ENCODE peak calls at places on chromosomes 12 and 14, in six cellular contexts. One of them, this sample, is unnamed.
A peak's percentile ranks its signal among the peaks of the same experiment; 100 is the strongest.

GRCh38 chr12:76471579-76471978 is 88.0 kb downstream of the OSBPL8 start:
- DNase-seq in left lung: no peak
- DNase-seq in osteoblast: no peak
- DNase-seq in CD8-positive, alpha-beta T cell: no peak
- DNase-seq in heart left ventricle: no peak
- DNase-seq in GM23338: no peak
- DNase-seq in this sample: no peak

GRCh38 chr14:99737451-99737951 is 53.4 kb downstream of the CYP46A1 start:
- DNase-seq in heart left ventricle: peak; percentile 81
- DNase-seq in left lung: peak; percentile 88
- DNase-seq in GM23338: no peak
- DNase-seq in osteoblast: peak; percentile 98
- DNase-seq in CD8-positive, alpha-beta T cell: no peak
- DNase-seq in this sample: no peak

GRCh38 chr12:10341892-10342509 is 34.3 kb downstream of the KLRD1 start:
- DNase-seq in left lung: no peak
- DNase-seq in CD8-positive, alpha-beta T cell: no peak
- DNase-seq in GM23338: no peak
- DNase-seq in osteoblast: no peak
- DNase-seq in heart left ventricle: no peak
- DNase-seq in this sample: no peak

GRCh38 chr12:108772896-108773797 is 41.8 kb upstream of the CORO1C start:
- DNase-seq in CD8-positive, alpha-beta T cell: no peak
- DNase-seq in osteoblast: peak; percentile 41
- DNase-seq in heart left ventricle: no peak
- DNase-seq in GM23338: no peak
- DNase-seq in left lung: peak; percentile 2
- DNase-seq in this sample: no peak

GRCh38 chr12:92028039-92028709 is 117.5 kb downstream of the BTG1 start:
- DNase-seq in left lung: no peak
- DNase-seq in CD8-positive, alpha-beta T cell: no peak
- DNase-seq in GM23338: no peak
- DNase-seq in osteoblast: peak; percentile 5
- DNase-seq in heart left ventricle: no peak
- DNase-seq in this sample: no peak

GRCh38 chr12:68910128-68910527 is 22.8 kb downstream of the CPM start:
- DNase-seq in CD8-positive, alpha-beta T cell: no peak
- DNase-seq in GM23338: no peak
- DNase-seq in left lung: no peak
- DNase-seq in heart left ventricle: no peak
- DNase-seq in osteoblast: no peak
- DNase-seq in this sample: no peak

GRCh38 chr12:112239020-112239419 is 113.7 kb downstream of the TRAFD1 start:
- DNase-seq in GM23338: no peak
- DNase-seq in CD8-positive, alpha-beta T cell: no peak
- DNase-seq in heart left ventricle: no peak
- DNase-seq in left lung: no peak
- DNase-seq in osteoblast: no peak
- DNase-seq in this sample: no peak

GRCh38 chr14:20684662-20685456 is 499 bp downstream of the RNASE4 start:
- DNase-seq in GM23338: peak; percentile 66
- DNase-seq in CD8-positive, alpha-beta T cell: no peak
- DNase-seq in heart left ventricle: peak; percentile 40
- DNase-seq in osteoblast: peak; percentile 65
- DNase-seq in left lung: peak; percentile 43
- DNase-seq in this sample: peak; percentile 64

GRCh38 chr14:89276424-89276975 is 140.5 kb downstream of the FOXN3 start:
- DNase-seq in CD8-positive, alpha-beta T cell: peak; percentile 7
- DNase-seq in GM23338: no peak
- DNase-seq in osteoblast: no peak
- DNase-seq in left lung: no peak
- DNase-seq in heart left ventricle: no peak
- DNase-seq in this sample: no peak

GRCh38 chr12:119780786-119781434 is 96.2 kb downstream of the CIT start:
- DNase-seq in heart left ventricle: no peak
- DNase-seq in GM23338: peak; percentile 73
- DNase-seq in osteoblast: peak; percentile 88
- DNase-seq in CD8-positive, alpha-beta T cell: no peak
- DNase-seq in left lung: no peak
- DNase-seq in this sample: peak; percentile 71

DNA sequence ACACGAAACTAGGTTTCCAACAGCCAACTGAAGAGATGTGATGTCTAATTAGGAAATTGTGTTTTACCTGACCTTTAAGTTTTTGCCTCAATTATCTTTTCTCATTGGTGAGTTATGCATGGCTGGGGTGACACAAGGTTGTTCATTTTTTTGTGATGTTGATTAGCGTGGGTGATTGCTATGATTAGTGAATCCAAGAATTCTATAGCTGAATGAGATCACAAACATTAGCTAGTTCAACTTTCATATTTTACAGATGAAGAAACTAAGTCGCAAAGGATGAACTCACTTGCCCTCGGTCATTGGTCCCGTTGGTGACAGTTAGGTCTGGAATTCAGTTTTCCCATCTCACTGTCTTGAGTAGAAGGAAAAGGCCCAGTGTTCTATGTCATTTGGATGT is 32.6 kb upstream of the LMNTD1 start:
- DNase-seq in CD8-positive, alpha-beta T cell: no peak
- DNase-seq in GM23338: no peak
- DNase-seq in heart left ventricle: no peak
- DNase-seq in left lung: no peak
- DNase-seq in osteoblast: no peak
- DNase-seq in this sample: no peak
- H3K4me3 ChIP-seq in CD8-positive, alpha-beta T cell: no peak overlapping the region
- H3K4me3 ChIP-seq in GM23338: no peak overlapping the region
- H3K4me3 ChIP-seq in heart left ventricle: no peak overlapping the region
- H3K4me3 ChIP-seq in left lung: no peak overlapping the region
- H3K4me3 ChIP-seq in osteoblast: no peak overlapping the region
- H3K4me3 ChIP-seq in this sample: no peak overlapping the region

GRCh38 chr14:75359098-75359497 is 68.7 kb upstream of the JDP2 start:
- DNase-seq in GM23338: no peak
- DNase-seq in CD8-positive, alpha-beta T cell: no peak
- DNase-seq in left lung: no peak
- DNase-seq in heart left ventricle: no peak
- DNase-seq in osteoblast: no peak
- DNase-seq in this sample: no peak
- H3K36me3 ChIP-seq in GM23338: no peaks in the 10 kb centered on the region
- H3K36me3 ChIP-seq in CD8-positive, alpha-beta T cell: no peaks in the 10 kb centered on the region
- H3K36me3 ChIP-seq in left lung: no peaks in the 10 kb centered on the region
- H3K36me3 ChIP-seq in heart left ventricle: no peaks in the 10 kb centered on the region
- H3K36me3 ChIP-seq in osteoblast: no peaks in the 10 kb centered on the region
- H3K36me3 ChIP-seq in this sample: no peaks in the 10 kb centered on the region

GRCh38 chr14:91118511-91119068 is 4.7 kb downstream of the DGLUCY start:
- DNase-seq in left lung: no peak
- DNase-seq in osteoblast: no peak
- DNase-seq in heart left ventricle: no peak
- DNase-seq in CD8-positive, alpha-beta T cell: no peak
- DNase-seq in GM23338: peak; percentile 56
- DNase-seq in this sample: no peak

GRCh38 chr14:91117960-91118359 is 4.1 kb downstream of the DGLUCY start:
- DNase-seq in CD8-positive, alpha-beta T cell: no peak
- DNase-seq in osteoblast: no peak
- DNase-seq in left lung: no peak
- DNase-seq in GM23338: peak; percentile 46
- DNase-seq in heart left ventricle: no peak
- DNase-seq in this sample: no peak

GRCh38 chr14:91114079-91115065 is 499 bp downstream of the DGLUCY start:
- DNase-seq in GM23338: peak; percentile 94
- DNase-seq in CD8-positive, alpha-beta T cell: peak; percentile 38
- DNase-seq in heart left ventricle: peak; percentile 63
- DNase-seq in left lung: peak; percentile 78
- DNase-seq in osteoblast: peak; percentile 34
- DNase-seq in this sample: peak; percentile 84

GRCh38 chr14:91115986-91116385 is 2.1 kb downstream of the DGLUCY start:
- DNase-seq in CD8-positive, alpha-beta T cell: no peak
- DNase-seq in left lung: no peak
- DNase-seq in GM23338: no peak
- DNase-seq in heart left ventricle: no peak
- DNase-seq in osteoblast: no peak
- DNase-seq in this sample: no peak

DNA sequence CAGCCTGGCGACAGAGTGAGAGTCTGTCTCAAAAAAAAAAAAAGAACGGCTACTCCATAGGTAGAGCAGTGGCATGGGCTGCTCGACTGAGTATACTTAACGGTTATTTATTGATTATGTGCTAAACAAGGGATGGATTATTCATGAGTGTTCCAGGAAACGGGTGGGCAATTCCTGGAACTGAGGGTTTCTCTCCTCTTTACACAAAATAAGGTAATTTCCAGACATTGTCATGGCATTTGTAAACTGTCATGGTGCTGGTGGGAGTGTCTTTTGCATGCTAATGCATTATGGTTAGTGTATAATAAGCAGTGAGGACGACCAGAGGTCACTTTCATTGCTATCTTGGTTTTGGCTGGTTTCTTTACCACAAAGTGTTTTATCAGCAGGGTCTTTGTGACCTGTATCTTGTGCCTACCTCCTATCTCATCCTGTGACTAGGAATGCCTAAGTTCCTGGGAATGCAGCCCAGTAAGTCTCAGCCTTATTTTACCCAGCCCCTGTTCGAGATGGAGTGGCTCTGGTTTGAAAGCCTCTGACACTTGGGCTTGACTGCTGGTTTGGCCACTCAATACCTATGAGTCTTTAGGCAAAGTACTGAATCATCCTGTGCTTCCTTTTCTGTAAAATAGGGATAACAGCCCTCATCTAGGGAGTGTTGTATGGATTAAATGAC is 3.2 kb downstream of the DGLUCY start:
- DNase-seq in osteoblast: no peak
- DNase-seq in left lung: no peak
- DNase-seq in CD8-positive, alpha-beta T cell: no peak
- DNase-seq in heart left ventricle: no peak
- DNase-seq in GM23338: no peak
- DNase-seq in this sample: no peak
- H3K4me3 ChIP-seq in osteoblast: no peak overlapping the region
- H3K4me3 ChIP-seq in left lung: peak overlapping the region; percentile 67
- H3K4me3 ChIP-seq in CD8-positive, alpha-beta T cell: peak overlapping the region; percentile 93
- H3K4me3 ChIP-seq in heart left ventricle: no peak overlapping the region
- H3K4me3 ChIP-seq in GM23338: peak overlapping the region; percentile 15
- H3K4me3 ChIP-seq in this sample: no peak overlapping the region

DNA sequence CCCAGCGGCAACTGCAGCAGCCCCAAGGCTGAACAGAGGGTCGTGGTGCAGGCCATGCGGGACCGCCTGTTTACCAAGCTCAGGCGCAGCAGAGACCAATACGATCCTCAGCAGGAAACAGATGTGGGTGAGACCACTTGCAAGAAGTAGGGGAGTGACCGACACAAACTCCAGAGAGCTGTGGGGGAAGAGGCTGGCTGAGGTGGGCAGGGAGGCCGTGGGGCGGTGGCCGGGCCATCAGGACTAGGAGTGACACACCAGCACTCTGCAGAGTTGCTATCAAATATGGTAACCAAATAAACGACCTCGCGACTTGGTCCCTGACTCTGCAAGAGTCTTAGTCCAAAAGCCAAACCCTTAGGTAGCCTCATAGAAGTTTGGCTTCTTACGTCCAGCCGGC is 30.6 kb downstream of the AMN start:
- DNase-seq in osteoblast: peak; percentile 79
- DNase-seq in GM23338: no peak
- DNase-seq in left lung: peak; percentile 54
- DNase-seq in CD8-positive, alpha-beta T cell: no peak
- DNase-seq in heart left ventricle: no peak
- DNase-seq in this sample: no peak
- H3K36me3 ChIP-seq in osteoblast: peaks cover 83% of the 10 kb centered on the region
- H3K36me3 ChIP-seq in GM23338: peaks cover 13% of the 10 kb centered on the region
- H3K36me3 ChIP-seq in left lung: no peaks in the 10 kb centered on the region
- H3K36me3 ChIP-seq in CD8-positive, alpha-beta T cell: no peaks in the 10 kb centered on the region
- H3K36me3 ChIP-seq in heart left ventricle: peaks cover 87% of the 10 kb centered on the region
- H3K36me3 ChIP-seq in this sample: peaks cover 41% of the 10 kb centered on the region

DNA sequence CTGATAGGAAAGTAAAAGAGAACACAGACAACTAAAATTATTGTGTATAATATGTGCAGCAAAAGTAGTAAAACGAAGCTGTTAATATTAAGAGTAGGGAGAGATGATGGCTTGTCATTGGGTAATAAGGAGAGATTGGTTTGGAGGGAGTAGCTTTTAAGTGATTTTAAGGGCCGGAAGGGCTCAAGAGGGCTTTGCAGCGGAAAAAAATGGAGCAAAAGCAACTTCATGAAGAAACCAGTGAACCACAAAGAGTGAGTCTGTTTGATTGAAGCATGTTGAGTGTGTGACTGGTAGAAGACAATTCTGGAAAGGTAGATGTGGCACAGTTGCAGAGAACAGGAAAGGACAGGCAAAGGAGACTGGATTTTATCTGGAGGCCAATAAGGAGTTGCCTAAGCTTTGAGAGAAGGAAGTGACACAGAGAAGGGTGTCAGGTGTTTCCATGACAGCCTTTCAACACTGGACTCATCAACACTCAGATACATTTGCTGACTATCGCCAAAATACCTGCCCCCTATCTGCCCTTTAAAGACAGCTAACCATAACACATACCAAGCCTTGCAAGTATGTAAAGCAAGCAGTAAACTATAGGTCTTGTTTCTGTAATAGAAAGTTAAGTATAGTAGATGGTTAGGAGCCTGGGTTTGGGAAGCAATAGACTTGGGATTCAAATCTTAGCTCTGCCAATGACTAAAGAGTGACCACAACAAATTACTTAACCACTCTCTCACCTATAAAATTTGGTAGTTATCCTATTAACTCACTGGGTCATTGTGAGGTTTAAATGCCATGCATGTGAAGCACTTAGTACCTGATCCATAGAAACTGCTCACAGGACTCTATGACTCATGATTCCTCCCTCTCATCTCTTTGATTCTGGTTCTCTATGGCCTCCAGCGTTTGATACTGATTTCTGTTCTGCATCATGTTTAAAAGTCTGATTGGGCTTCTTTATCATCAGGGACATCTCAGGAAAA is 117.3 kb upstream of the LMNTD1 start:
- DNase-seq in osteoblast: no peak
- DNase-seq in GM23338: no peak
- DNase-seq in CD8-positive, alpha-beta T cell: no peak
- DNase-seq in left lung: no peak
- DNase-seq in heart left ventricle: no peak
- DNase-seq in this sample: no peak
- H3K4me3 ChIP-seq in osteoblast: no peak overlapping the region
- H3K4me3 ChIP-seq in GM23338: no peak overlapping the region
- H3K4me3 ChIP-seq in CD8-positive, alpha-beta T cell: no peak overlapping the region
- H3K4me3 ChIP-seq in left lung: no peak overlapping the region
- H3K4me3 ChIP-seq in heart left ventricle: no peak overlapping the region
- H3K4me3 ChIP-seq in this sample: no peak overlapping the region